ENCODE peak calls at places on chromosomes 11 and 22, in eight cellular contexts. N is DND-41, C is SK-N-SH, R is PC-9, P is astrocyte, L is fibroblast of lung, K is PC-3, X is GM23338. F is an unnamed sample. For H3K79me2, the result is how much of the 10 kb centered on the place peaks cover.

GRCh38 chr11:80782135-80782885 is 1341.5 kb upstream of the TENM4 start:
- DNase-seq in N (no peak), C (no peak), R (no peak), P (no peak), L (no peak), K (no peak), X (peak), F (no peak)

GRCh38 chr11:32960553-32961164 is 55.0 kb upstream of the DEPDC7 start:
- DNase-seq in N (no peak), C (peak), R (no peak), P (peak), L (peak), K (peak), X (peak), F (no peak)

GRCh38 chr11:30984827-30985226 is 384.7 kb downstream of the DCDC1 start:
- DNase-seq in N (no peak), C (no peak), R (no peak), P (peak), L (peak), K (no peak), X (no peak), F (no peak)

GRCh38 chr11:92224394-92225205 is at the start of gene FAT3:
- DNase-seq in N (no peak), C (peak), R (peak), P (peak), L (peak), K (no peak), X (peak), F (peak)

GRCh38 chr11:123806249-123806648 is at the start of gene OR6M1:
- DNase-seq in N (no peak), C (no peak), R (no peak), P (no peak), L (peak), K (no peak), X (no peak), F (no peak)

GRCh38 chr11:45285289-45285828 is 782 bp downstream of the SYT13 start:
- DNase-seq in N (no peak), C (peak), R (no peak), P (no peak), L (no peak), K (no peak), X (peak), F (no peak)

GRCh38 chr22:48943567-48944432 is 883.9 kb downstream of the BRD1 start:
- DNase-seq in N (no peak), C (peak), R (peak), P (no peak), L (no peak), K (peak), X (no peak), F (peak)

GRCh38 chr11:71188073-71188472 is 64.3 kb downstream of the SHANK2 start:
- DNase-seq in N (no peak), C (no peak), R (no peak), P (no peak), L (no peak), K (no peak), X (no peak), F (no peak)

GRCh38 chr11:130827697-130828377 is 88.4 kb downstream of the SNX19 start:
- DNase-seq in N (no peak), C (peak), R (peak), P (peak), L (peak), K (peak), X (peak), F (peak)

GRCh38 chr22:30290318-30290678 is 993 bp upstream of the CASTOR1 start:
- DNase-seq in N (no peak), C (no peak), R (no peak), P (no peak), L (no peak), K (no peak), X (no peak), F (peak)

GRCh38 chr11:134033696-134034491 is 35.0 kb upstream of the JAM3 start:
- DNase-seq in N (peak), C (peak), R (no peak), P (peak), L (peak), K (peak), X (peak), F (peak)

GRCh38 chr11:64659417-64660144 is 63.4 kb downstream of the NRXN2 start:
- DNase-seq in N (no peak), C (no peak), R (peak), P (peak), L (peak), K (peak), X (no peak), F (peak)

GRCh38 chr22:41998361-41999261 is at the start of gene WBP2NL:
- DNase-seq in N (no peak), C (peak), R (peak), P (peak), L (peak), K (peak), X (peak), F (peak)

GRCh38 chr11:63502252-63502820 is 3.5 kb upstream of the LGALS12 start:
- DNase-seq in N (no peak), C (no peak), R (no peak), P (no peak), L (no peak), K (no peak), X (no peak), F (no peak)

GRCh38 chr11:114395776-114396175 is 4.5 kb downstream of the C11orf71 start:
- DNase-seq in N (no peak), C (no peak), R (no peak), P (no peak), L (no peak), K (peak), X (peak), F (no peak)

GRCh38 chr11:108511851-108512474 is 13.8 kb upstream of the POGLUT3 start:
- DNase-seq in N (no peak), C (no peak), R (no peak), P (peak), L (peak), K (peak), X (no peak), F (peak)

GRCh38 chr22:44594951-44595350 is 96.9 kb upstream of the RTL6 start:
- DNase-seq in N (no peak), C (no peak), R (no peak), P (no peak), L (no peak), K (no peak), X (no peak), F (no peak)

GRCh38 chr22:41939981-41940852 is 6.7 kb downstream of the CENPM start:
- DNase-seq in N (no peak), C (no peak), R (peak), P (no peak), L (no peak), K (no peak), X (peak), F (no peak)

GRCh38 chr22:40043086-40043485 is 48.3 kb downstream of the FAM83F start:
- DNase-seq in N (no peak), C (no peak), R (no peak), P (no peak), L (no peak), K (peak), X (no peak), F (peak)

GRCh38 chr11:2741377-2742131 is 41.8 kb upstream of the KCNQ1OT1 start:
- DNase-seq in N (no peak), C (no peak), R (peak), P (peak), L (peak), K (peak), X (no peak), F (peak)

DNA sequence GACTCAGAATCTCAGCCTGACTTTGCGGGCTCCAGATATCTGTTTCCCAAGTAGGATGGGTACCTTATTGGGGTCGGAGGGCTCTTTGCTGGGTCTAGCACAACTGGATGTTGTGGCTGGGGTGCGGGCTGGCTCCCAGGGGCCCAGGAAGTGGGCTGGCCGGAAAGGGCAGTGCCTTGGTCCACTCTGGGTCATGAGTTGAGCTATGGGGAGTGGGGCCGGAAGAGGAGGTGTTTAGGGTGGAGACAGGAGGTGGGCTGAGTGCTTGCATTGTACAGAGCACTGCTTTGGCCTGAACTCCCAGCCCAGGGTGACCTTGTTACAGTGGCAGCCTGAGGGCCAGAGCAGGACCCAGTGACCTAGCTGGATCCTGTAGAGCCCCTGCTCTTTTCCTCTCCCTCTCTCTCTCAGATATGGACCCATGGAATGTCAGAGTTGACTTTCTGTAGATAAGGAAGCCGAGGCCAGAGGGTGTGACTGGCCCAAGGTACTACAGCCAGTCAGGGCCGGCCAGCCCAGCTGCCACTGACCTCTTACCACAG is 13.2 kb downstream of the PHLDB1 start:
- DNase-seq in N (no peak), C (no peak), R (peak), P (no peak), L (peak), K (no peak), X (no peak), F (no peak)
- H2AFZ ChIP-seq in N (peak), C (no peak), R (peak), P (no peak), L (no peak), K (peak), X (peak), F (peak)

GRCh38 chr11:18321991-18322711 is at the start of the genes GTF2H1 and HPS5:
- DNase-seq in N (peak), C (peak), R (peak), P (peak), L (peak), K (peak), X (peak), F (peak)
- H3K79me2 ChIP-seq in N (half or more), C (half or more), R (half or more), P (half or more), L (half or more), K (half or more), X (half or more), F (half or more)

GRCh38 chr11:110022548-110022947 is 70.6 kb upstream of the ZC3H12C start:
- DNase-seq in N (no peak), C (no peak), R (no peak), P (no peak), L (peak), K (no peak), X (no peak), F (peak)
- H2AFZ ChIP-seq in N (no peak), C (peak), R (no peak), P (peak), L (no peak), K (no peak), X (peak), F (peak)

DNA sequence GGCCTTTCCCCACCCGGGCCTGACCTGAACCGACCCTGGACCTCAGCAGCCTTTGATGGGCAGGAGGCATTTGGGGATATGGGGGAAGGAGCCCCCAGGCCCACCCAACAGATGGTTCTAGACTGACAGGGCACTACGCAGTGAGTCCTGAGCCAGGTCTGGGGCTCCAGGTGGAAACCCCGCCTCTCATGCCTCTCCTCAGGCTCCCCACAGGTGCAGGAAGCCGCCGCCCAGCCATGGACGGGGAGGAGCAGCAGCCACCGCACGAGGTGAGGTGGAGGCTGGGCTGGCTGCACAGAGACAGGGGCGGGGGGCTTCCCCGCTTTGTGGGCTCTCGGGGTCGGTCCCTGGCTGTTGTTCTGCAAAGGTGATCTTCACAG is 7.1 kb downstream of the TRABD start:
- DNase-seq in N (no peak), C (no peak), R (no peak), P (no peak), L (no peak), K (no peak), X (no peak), F (no peak)
- H3K79me2 ChIP-seq in N (half or more), C (under half), R (half or more), P (half or more), L (under half), K (half or more), X (under half), F (half or more)

DNA sequence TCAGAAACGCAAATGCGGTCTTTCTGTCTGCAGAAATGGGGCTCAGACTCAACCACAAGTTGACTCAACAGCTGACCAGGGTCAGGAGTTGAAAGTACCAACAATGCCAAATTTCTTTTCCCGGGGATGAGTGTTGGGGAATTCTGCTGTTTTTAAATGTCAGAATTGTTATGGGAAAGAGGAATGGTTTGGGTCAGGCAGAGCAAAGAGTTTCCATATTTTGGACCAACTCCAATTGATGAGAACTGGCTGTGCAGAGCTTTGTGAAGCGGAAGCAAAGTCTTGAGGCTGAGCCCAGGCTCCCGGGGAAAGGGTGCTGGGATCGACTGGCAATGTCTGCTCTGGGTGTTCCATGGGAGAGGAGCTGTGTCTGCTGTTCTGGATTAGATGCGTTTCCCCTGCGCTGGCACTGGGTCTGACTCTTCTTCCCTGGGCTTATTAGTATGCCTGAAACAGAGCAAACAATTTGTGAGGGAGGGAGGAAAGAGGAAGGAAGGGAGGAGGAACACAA is 36.2 kb downstream of the TXN2 start:
- DNase-seq in N (no peak), C (no peak), R (no peak), P (peak), L (peak), K (no peak), X (peak), F (peak)
- H2AFZ ChIP-seq in N (no peak), C (peak), R (no peak), P (peak), L (no peak), K (peak), X (peak), F (peak)

F was measured in osteoblast.